ENCODE peak calls at places on chromosomes 6 and 20, in ten cellular contexts. One of them, this sample, is unnamed.

GRCh38 chr20:7171911-7172310 is 404.4 kb downstream of the BMP2 start:
- DNase-seq in stimulated activated CD8-positive, alpha-beta memory T cell treated with anti-CD3 and anti-CD28 coated beads, Interleukin-4, amount 100 ng/mL, for 1 hour: no peak
- DNase-seq in C1 segment of cervical spinal cord: no peak
- DNase-seq in NB4: no peak
- DNase-seq in non-pigmented ciliary epithelial cell: peak
- DNase-seq in effector memory CD8-positive, alpha-beta T cell: no peak
- DNase-seq in activated naive CD8-positive, alpha-beta T cell treated with anti-CD3 and anti-CD28 coated beads, Interleukin-2, amount 10 ng/mL, durations not matched to agents 7 days and 5 days: no peak
- DNase-seq in stimulated activated effector memory CD8-positive, alpha-beta T cell treated with anti-CD3 and anti-CD28 coated beads, Interleukin-12 subunit alpha, Interleukin-12 subunit beta, amount 100 ng/mL, for 72 hours: no peak
- DNase-seq in HuH-7.5: no peak
- DNase-seq in T1000: no peak
- DNase-seq in this sample: no peak

GRCh38 chr6:33176906-33177305 is 15.4 kb downstream of the COL11A2 start:
- DNase-seq in T1000: no peak
- DNase-seq in effector memory CD8-positive, alpha-beta T cell: no peak
- DNase-seq in HuH-7.5: no peak
- DNase-seq in NB4: no peak
- DNase-seq in stimulated activated CD8-positive, alpha-beta memory T cell treated with anti-CD3 and anti-CD28 coated beads, Interleukin-4, amount 100 ng/mL, for 1 hour: no peak
- DNase-seq in activated naive CD8-positive, alpha-beta T cell treated with anti-CD3 and anti-CD28 coated beads, Interleukin-2, amount 10 ng/mL, durations not matched to agents 7 days and 5 days: no peak
- DNase-seq in stimulated activated effector memory CD8-positive, alpha-beta T cell treated with anti-CD3 and anti-CD28 coated beads, Interleukin-12 subunit alpha, Interleukin-12 subunit beta, amount 100 ng/mL, for 72 hours: no peak
- DNase-seq in C1 segment of cervical spinal cord: no peak
- DNase-seq in non-pigmented ciliary epithelial cell: no peak
- DNase-seq in this sample: no peak

GRCh38 chr6:119090256-119090655 is 11.8 kb upstream of the FAM184A start:
- DNase-seq in C1 segment of cervical spinal cord: no peak
- DNase-seq in effector memory CD8-positive, alpha-beta T cell: no peak
- DNase-seq in stimulated activated CD8-positive, alpha-beta memory T cell treated with anti-CD3 and anti-CD28 coated beads, Interleukin-4, amount 100 ng/mL, for 1 hour: no peak
- DNase-seq in HuH-7.5: no peak
- DNase-seq in stimulated activated effector memory CD8-positive, alpha-beta T cell treated with anti-CD3 and anti-CD28 coated beads, Interleukin-12 subunit alpha, Interleukin-12 subunit beta, amount 100 ng/mL, for 72 hours: no peak
- DNase-seq in activated naive CD8-positive, alpha-beta T cell treated with anti-CD3 and anti-CD28 coated beads, Interleukin-2, amount 10 ng/mL, durations not matched to agents 7 days and 5 days: no peak
- DNase-seq in non-pigmented ciliary epithelial cell: no peak
- DNase-seq in T1000: no peak
- DNase-seq in NB4: no peak
- DNase-seq in this sample: no peak

GRCh38 chr6:39169448-39170344 is 54.7 kb upstream of the SAYSD1 start:
- DNase-seq in effector memory CD8-positive, alpha-beta T cell: no peak
- DNase-seq in C1 segment of cervical spinal cord: no peak
- DNase-seq in activated naive CD8-positive, alpha-beta T cell treated with anti-CD3 and anti-CD28 coated beads, Interleukin-2, amount 10 ng/mL, durations not matched to agents 7 days and 5 days: no peak
- DNase-seq in non-pigmented ciliary epithelial cell: no peak
- DNase-seq in T1000: no peak
- DNase-seq in stimulated activated CD8-positive, alpha-beta memory T cell treated with anti-CD3 and anti-CD28 coated beads, Interleukin-4, amount 100 ng/mL, for 1 hour: no peak
- DNase-seq in NB4: no peak
- DNase-seq in stimulated activated effector memory CD8-positive, alpha-beta T cell treated with anti-CD3 and anti-CD28 coated beads, Interleukin-12 subunit alpha, Interleukin-12 subunit beta, amount 100 ng/mL, for 72 hours: no peak
- DNase-seq in HuH-7.5: no peak
- DNase-seq in this sample: no peak

GRCh38 chr6:6699741-6700367 is 111.3 kb downstream of the LY86 start:
- DNase-seq in T1000: no peak
- DNase-seq in NB4: peak
- DNase-seq in activated naive CD8-positive, alpha-beta T cell treated with anti-CD3 and anti-CD28 coated beads, Interleukin-2, amount 10 ng/mL, durations not matched to agents 7 days and 5 days: no peak
- DNase-seq in C1 segment of cervical spinal cord: peak
- DNase-seq in stimulated activated effector memory CD8-positive, alpha-beta T cell treated with anti-CD3 and anti-CD28 coated beads, Interleukin-12 subunit alpha, Interleukin-12 subunit beta, amount 100 ng/mL, for 72 hours: no peak
- DNase-seq in HuH-7.5: no peak
- DNase-seq in effector memory CD8-positive, alpha-beta T cell: no peak
- DNase-seq in stimulated activated CD8-positive, alpha-beta memory T cell treated with anti-CD3 and anti-CD28 coated beads, Interleukin-4, amount 100 ng/mL, for 1 hour: no peak
- DNase-seq in non-pigmented ciliary epithelial cell: peak
- DNase-seq in this sample: no peak

GRCh38 chr6:170083236-170084051 is 207.4 kb downstream of the DLL1 start:
- DNase-seq in T1000: no peak
- DNase-seq in HuH-7.5: no peak
- DNase-seq in stimulated activated effector memory CD8-positive, alpha-beta T cell treated with anti-CD3 and anti-CD28 coated beads, Interleukin-12 subunit alpha, Interleukin-12 subunit beta, amount 100 ng/mL, for 72 hours: no peak
- DNase-seq in NB4: no peak
- DNase-seq in stimulated activated CD8-positive, alpha-beta memory T cell treated with anti-CD3 and anti-CD28 coated beads, Interleukin-4, amount 100 ng/mL, for 1 hour: no peak
- DNase-seq in C1 segment of cervical spinal cord: no peak
- DNase-seq in effector memory CD8-positive, alpha-beta T cell: no peak
- DNase-seq in non-pigmented ciliary epithelial cell: no peak
- DNase-seq in activated naive CD8-positive, alpha-beta T cell treated with anti-CD3 and anti-CD28 coated beads, Interleukin-2, amount 10 ng/mL, durations not matched to agents 7 days and 5 days: no peak
- DNase-seq in this sample: no peak

GRCh38 chr6:107144014-107144413 is 28.7 kb upstream of the BEND3 start:
- DNase-seq in HuH-7.5: no peak
- DNase-seq in activated naive CD8-positive, alpha-beta T cell treated with anti-CD3 and anti-CD28 coated beads, Interleukin-2, amount 10 ng/mL, durations not matched to agents 7 days and 5 days: no peak
- DNase-seq in effector memory CD8-positive, alpha-beta T cell: no peak
- DNase-seq in T1000: no peak
- DNase-seq in NB4: no peak
- DNase-seq in stimulated activated CD8-positive, alpha-beta memory T cell treated with anti-CD3 and anti-CD28 coated beads, Interleukin-4, amount 100 ng/mL, for 1 hour: no peak
- DNase-seq in stimulated activated effector memory CD8-positive, alpha-beta T cell treated with anti-CD3 and anti-CD28 coated beads, Interleukin-12 subunit alpha, Interleukin-12 subunit beta, amount 100 ng/mL, for 72 hours: no peak
- DNase-seq in C1 segment of cervical spinal cord: no peak
- DNase-seq in non-pigmented ciliary epithelial cell: no peak
- DNase-seq in this sample: no peak

GRCh38 chr6:70415247-70415646 is 1.9 kb downstream of the FAM135A start:
- DNase-seq in HuH-7.5: no peak
- DNase-seq in activated naive CD8-positive, alpha-beta T cell treated with anti-CD3 and anti-CD28 coated beads, Interleukin-2, amount 10 ng/mL, durations not matched to agents 7 days and 5 days: no peak
- DNase-seq in T1000: no peak
- DNase-seq in effector memory CD8-positive, alpha-beta T cell: no peak
- DNase-seq in C1 segment of cervical spinal cord: no peak
- DNase-seq in stimulated activated CD8-positive, alpha-beta memory T cell treated with anti-CD3 and anti-CD28 coated beads, Interleukin-4, amount 100 ng/mL, for 1 hour: no peak
- DNase-seq in NB4: peak
- DNase-seq in stimulated activated effector memory CD8-positive, alpha-beta T cell treated with anti-CD3 and anti-CD28 coated beads, Interleukin-12 subunit alpha, Interleukin-12 subunit beta, amount 100 ng/mL, for 72 hours: no peak
- DNase-seq in non-pigmented ciliary epithelial cell: no peak
- DNase-seq in this sample: no peak

GRCh38 chr20:24993337-24994185 is 1.0 kb upstream of the APMAP start:
- DNase-seq in effector memory CD8-positive, alpha-beta T cell: no peak
- DNase-seq in C1 segment of cervical spinal cord: no peak
- DNase-seq in stimulated activated CD8-positive, alpha-beta memory T cell treated with anti-CD3 and anti-CD28 coated beads, Interleukin-4, amount 100 ng/mL, for 1 hour: no peak
- DNase-seq in non-pigmented ciliary epithelial cell: no peak
- DNase-seq in HuH-7.5: no peak
- DNase-seq in T1000: no peak
- DNase-seq in NB4: peak
- DNase-seq in stimulated activated effector memory CD8-positive, alpha-beta T cell treated with anti-CD3 and anti-CD28 coated beads, Interleukin-12 subunit alpha, Interleukin-12 subunit beta, amount 100 ng/mL, for 72 hours: no peak
- DNase-seq in activated naive CD8-positive, alpha-beta T cell treated with anti-CD3 and anti-CD28 coated beads, Interleukin-2, amount 10 ng/mL, durations not matched to agents 7 days and 5 days: no peak
- DNase-seq in this sample: no peak

This sample was measured in progenitor cell of endocrine pancreas.